ENCODE peak calls at places on chromosomes 16 and 17, in seven cellular contexts. X is K562, N is uterus, O is suprapubic skin, C is body of pancreas, S is heart left ventricle, D is HCT116. U is an unnamed sample.

GRCh38 chr17:4026255-4026654 is 62.0 kb upstream of the ATP2A3 start:
- DNase-seq in X (no peak), N (no peak), O (no peak), C (no peak), S (no peak), D (no peak), U (no peak)

GRCh38 chr16:57480754-57481230 is 5.5 kb downstream of the DOK4 start:
- DNase-seq in X (no peak), N (no peak), O (no peak), C (no peak), S (no peak), D (no peak), U (no peak)

GRCh38 chr17:2346475-2346874 is 9.2 kb downstream of the SGSM2 start:
- DNase-seq in X (no peak), N (no peak), O (no peak), C (no peak), S (no peak), D (no peak), U (no peak)

GRCh38 chr17:44547625-44548297 is 9.5 kb upstream of the FZD2 start:
- DNase-seq in X (no peak), N (no peak), O (no peak), C (no peak), S (no peak), D (no peak), U (no peak)

GRCh38 chr17:4109424-4109823 is 33.4 kb downstream of the ZZEF1 start:
- DNase-seq in X (no peak), N (no peak), O (no peak), C (no peak), S (no peak), D (no peak), U (no peak)

GRCh38 chr17:79991924-79992656 is 43.6 kb downstream of the TBC1D16 start:
- DNase-seq in X (no peak), N (no peak), O (no peak), C (peak; percentile 48), S (peak; percentile 72), D (no peak), U (no peak)

GRCh38 chr16:84482951-84483881 is 21.2 kb downstream of the MEAK7 start:
- DNase-seq in X (no peak), N (no peak), O (peak; percentile 65), C (no peak), S (no peak), D (no peak), U (peak; percentile 72)

GRCh38 chr17:77126519-77126918 is 14.2 kb upstream of the SEC14L1 start:
- DNase-seq in X (no peak), N (no peak), O (peak; percentile 86), C (peak; percentile 95), S (no peak), D (no peak), U (peak; percentile 87)

GRCh38 chr17:38591759-38592241 is 14.0 kb downstream of the SRCIN1 start:
- DNase-seq in X (no peak), N (no peak), O (no peak), C (no peak), S (no peak), D (no peak), U (no peak)

GRCh38 chr16:9844361-9844760 is 337.9 kb downstream of the GRIN2A start:
- DNase-seq in X (no peak), N (no peak), O (no peak), C (no peak), S (no peak), D (no peak), U (no peak)

GRCh38 chr17:72502111-72502939 is 381.5 kb downstream of the SOX9 start:
- DNase-seq in X (no peak), N (no peak), O (no peak), C (peak; percentile 68), S (no peak), D (no peak), U (no peak)

GRCh38 chr17:50638851-50639767 is 4.4 kb downstream of the ABCC3 start:
- DNase-seq in X (no peak), N (peak; percentile 90), O (peak; percentile 89), C (peak; percentile 100), S (peak; percentile 90), D (peak; percentile 99), U (peak; percentile 94)

GRCh38 chr16:85715169-85716015 is 26.6 kb upstream of the GINS2 start:
- DNase-seq in X (no peak), N (no peak), O (no peak), C (no peak), S (no peak), D (no peak), U (no peak)

GRCh38 chr16:48971571-48972071 is 310.0 kb downstream of the CBLN1 start:
- DNase-seq in X (no peak), N (peak; percentile 58), O (no peak), C (no peak), S (no peak), D (peak; percentile 65), U (peak; percentile 80)

DNA sequence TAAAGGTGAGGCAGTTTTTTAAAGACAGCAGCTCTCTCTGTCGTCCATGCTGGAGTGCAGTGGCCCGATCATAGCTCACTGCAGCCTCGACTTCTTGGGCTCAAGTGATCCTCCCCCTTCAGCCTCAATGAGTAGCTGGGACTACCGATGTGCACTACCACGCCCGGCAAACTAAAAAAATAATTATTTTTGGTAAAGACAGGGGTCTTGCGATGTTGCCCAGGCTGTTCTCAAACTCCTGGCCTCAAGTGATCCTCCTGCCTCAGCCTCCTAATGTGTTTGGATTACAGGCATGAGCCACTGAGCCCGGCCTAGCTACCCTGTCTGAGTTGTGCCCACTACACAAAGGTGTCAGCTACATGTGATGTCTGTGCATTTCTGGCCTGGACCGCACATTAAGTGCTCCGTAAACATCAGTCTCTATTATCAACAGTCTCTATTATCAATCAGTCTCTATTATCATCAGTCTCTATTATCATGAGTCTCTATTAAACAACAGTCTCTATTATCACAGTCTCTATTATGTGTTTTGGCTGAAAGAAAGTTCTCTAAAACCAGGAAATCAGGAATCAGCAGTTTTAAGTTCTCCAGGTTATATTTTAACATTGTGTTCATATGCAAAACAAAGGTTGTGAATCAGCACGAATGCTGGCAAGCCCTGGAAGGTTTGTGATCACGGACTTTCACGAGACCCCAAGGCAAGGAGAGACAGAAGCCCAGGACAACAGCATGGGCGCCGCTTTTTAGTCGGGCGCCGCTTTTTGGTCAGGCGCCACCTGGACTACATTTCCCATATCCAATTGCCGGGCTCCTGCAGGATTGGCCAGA is 696 bp upstream of the WWOX start:
- DNase-seq in X (peak; percentile 11), N (no peak), O (no peak), C (no peak), S (no peak), D (no peak), U (no peak)
- TF ChIP-seq POLR2A in X (peak; percentile 58), N (no peak), O (no peak), C (no peak), S (no peak), D (no peak), U (no peak)

GRCh38 chr17:40500709-40501108 is 714 bp downstream of the TNS4 start:
- DNase-seq in X (no peak), N (no peak), O (no peak), C (no peak), S (peak; percentile 24), D (no peak), U (no peak)

GRCh38 chr17:40501499-40501911 is at the start of gene TNS4:
- DNase-seq in X (no peak), N (no peak), O (no peak), C (no peak), S (peak; percentile 51), D (peak; percentile 65), U (peak; percentile 91)

GRCh38 chr17:40500190-40500589 is 1.2 kb downstream of the TNS4 start:
- DNase-seq in X (no peak), N (no peak), O (no peak), C (no peak), S (peak; percentile 50), D (no peak), U (no peak)

GRCh38 chr17:40498281-40499084 is 2.9 kb downstream of the TNS4 start:
- DNase-seq in X (no peak), N (no peak), O (no peak), C (no peak), S (no peak), D (no peak), U (no peak)

GRCh38 chr17:40499551-40500189 is 1.8 kb downstream of the TNS4 start:
- DNase-seq in X (no peak), N (peak; percentile 89), O (peak; percentile 93), C (peak; percentile 89), S (peak; percentile 90), D (no peak), U (peak; percentile 96)
- H3K4me3 ChIP-seq in X (no peak overlapping the region), N (peak overlapping the region; percentile 2), O (peak overlapping the region; percentile 59), C (no peak overlapping the region), S (no peak overlapping the region), D (peak overlapping the region; percentile 79), U (peak overlapping the region; percentile 49)

GRCh38 chr16:86934581-86935322 is 356.4 kb downstream of the FOXL1 start:
- DNase-seq in X (no peak), N (no peak), O (no peak), C (no peak), S (no peak), D (no peak), U (no peak)

GRCh38 chr16:86930663-86931062 is 352.3 kb downstream of the FOXL1 start:
- DNase-seq in X (no peak), N (no peak), O (no peak), C (no peak), S (no peak), D (no peak), U (no peak)

GRCh38 chr16:86930001-86930400 is 351.7 kb downstream of the FOXL1 start:
- DNase-seq in X (no peak), N (no peak), O (no peak), C (no peak), S (no peak), D (no peak), U (no peak)

GRCh38 chr16:86931410-86931941 is 353.1 kb downstream of the FOXL1 start:
- DNase-seq in X (peak; percentile 36), N (peak; percentile 33), O (no peak), C (no peak), S (peak; percentile 84), D (no peak), U (no peak)

DNA sequence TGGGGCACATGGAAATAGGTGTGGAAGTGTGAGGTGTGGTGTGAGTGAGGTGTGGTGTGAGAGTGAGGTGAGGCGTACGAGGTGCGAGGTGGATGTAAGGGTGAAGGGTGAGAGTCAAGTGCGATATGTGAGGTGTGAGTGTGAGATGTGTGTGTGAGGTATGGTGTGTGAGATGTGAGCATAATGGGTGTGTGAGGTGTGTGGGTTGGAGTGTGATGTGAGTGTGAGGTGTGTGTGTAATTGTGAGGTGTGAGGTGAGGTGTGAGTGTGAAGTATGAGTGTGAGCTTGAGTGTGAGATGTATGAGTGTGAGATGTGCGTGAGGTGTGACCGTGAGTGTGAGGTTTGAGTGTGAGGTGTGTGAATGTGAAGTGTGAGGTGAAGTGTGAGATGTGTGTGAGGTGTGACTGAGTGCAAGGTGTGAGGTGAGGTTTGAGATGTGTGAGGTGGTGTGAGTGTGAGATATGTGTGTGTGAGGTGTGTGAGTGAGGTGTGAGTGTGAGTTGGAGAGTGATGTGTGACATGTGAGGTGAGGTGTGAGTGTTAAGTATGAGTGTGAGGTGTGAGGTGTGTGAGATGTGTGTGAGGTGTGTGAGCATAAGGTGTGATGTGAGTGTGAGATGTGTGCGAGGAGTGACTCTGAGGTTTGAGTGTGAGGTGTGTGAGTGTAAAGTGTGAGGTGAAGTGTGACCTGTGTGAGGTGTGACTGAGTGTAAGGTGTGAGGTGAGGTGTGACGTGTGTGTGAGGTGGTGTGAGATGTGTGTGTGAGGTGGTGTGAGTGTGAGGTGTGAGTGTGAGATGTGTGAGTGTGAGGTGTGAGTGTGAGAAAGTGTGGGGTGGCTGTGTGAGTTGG is 354.0 kb downstream of the FOXL1 start:
- DNase-seq in X (no peak), N (no peak), O (no peak), C (no peak), S (no peak), D (no peak), U (no peak)
- TF ChIP-seq POLR2A in X (no peak), N (no peak), O (no peak), C (no peak), S (no peak), D (no peak), U (no peak)

GRCh38 chr17:60327122-60327869 is 64.6 kb downstream of the USP32 start:
- DNase-seq in X (no peak), N (no peak), O (no peak), C (no peak), S (no peak), D (no peak), U (no peak)
- H3K4me3 ChIP-seq in X (no peak overlapping the region), N (no peak overlapping the region), O (no peak overlapping the region), C (no peak overlapping the region), S (no peak overlapping the region), D (no peak overlapping the region), U (no peak overlapping the region)